ENCODE peak calls at places on chromosomes 7 and 10, in four cellular contexts. One of them, this sample, is unnamed.

GRCh38 chr7:142303650-142304049 is 45.8 kb upstream of the PRSS58 start:
- DNase-seq in K562: no peak
- DNase-seq in HL-60: no peak
- DNase-seq in GM12878: no peak
- DNase-seq in this sample: no peak

GRCh38 chr10:133309720-133310398 is 1.1 kb downstream of the ZNF511 start:
- DNase-seq in K562: no peak
- DNase-seq in GM12878: no peak
- DNase-seq in HL-60: peak; percentile 49
- DNase-seq in this sample: no peak

GRCh38 chr7:155190608-155191536 is 106.8 kb upstream of the INSIG1 start:
- DNase-seq in K562: peak; percentile 92
- DNase-seq in HL-60: no peak
- DNase-seq in GM12878: no peak
- DNase-seq in this sample: peak; percentile 70

GRCh38 chr7:111137296-111138195 is 46.6 kb downstream of the LRRN3 start:
- DNase-seq in K562: no peak
- DNase-seq in GM12878: no peak
- DNase-seq in HL-60: no peak
- DNase-seq in this sample: no peak

GRCh38 chr7:123643495-123644428 is 11.9 kb upstream of the LMOD2 start:
- DNase-seq in K562: no peak
- DNase-seq in GM12878: no peak
- DNase-seq in HL-60: no peak
- DNase-seq in this sample: no peak

GRCh38 chr7:157707983-157708720 is 371.3 kb downstream of the DNAJB6 start:
- DNase-seq in HL-60: no peak
- DNase-seq in GM12878: no peak
- DNase-seq in K562: no peak
- DNase-seq in this sample: no peak

GRCh38 chr7:7554021-7554432 is 12.7 kb upstream of the MIOS start:
- DNase-seq in K562: no peak
- DNase-seq in HL-60: no peak
- DNase-seq in GM12878: no peak
- DNase-seq in this sample: no peak

GRCh38 chr10:75229961-75230360 is 5.8 kb downstream of the COMTD1 start:
- DNase-seq in HL-60: no peak
- DNase-seq in K562: no peak
- DNase-seq in GM12878: no peak
- DNase-seq in this sample: no peak

GRCh38 chr7:33872870-33873269 is 32.5 kb upstream of the BMPER start:
- DNase-seq in GM12878: no peak
- DNase-seq in K562: no peak
- DNase-seq in HL-60: no peak
- DNase-seq in this sample: no peak

GRCh38 chr10:59465089-59465488 is 102.7 kb upstream of the FAM13C start:
- DNase-seq in K562: no peak
- DNase-seq in HL-60: no peak
- DNase-seq in GM12878: no peak
- DNase-seq in this sample: no peak

GRCh38 chr7:120684463-120684862 is 173.5 kb downstream of the TSPAN12 start:
- DNase-seq in GM12878: no peak
- DNase-seq in K562: no peak
- DNase-seq in HL-60: no peak
- DNase-seq in this sample: no peak

GRCh38 chr10:5441106-5441505 is 28.7 kb downstream of the NET1 start:
- DNase-seq in GM12878: no peak
- DNase-seq in K562: no peak
- DNase-seq in HL-60: no peak
- DNase-seq in this sample: no peak

GRCh38 chr10:132292972-132293415 is 14.8 kb downstream of the STK32C start:
- DNase-seq in GM12878: no peak
- DNase-seq in K562: no peak
- DNase-seq in HL-60: no peak
- DNase-seq in this sample: no peak

GRCh38 chr10:52232561-52233350 is 81.3 kb upstream of the DKK1 start:
- DNase-seq in K562: no peak
- DNase-seq in GM12878: no peak
- DNase-seq in HL-60: no peak
- DNase-seq in this sample: no peak

GRCh38 chr7:32163141-32163806 is 93.1 kb upstream of the PDE1C start:
- DNase-seq in HL-60: no peak
- DNase-seq in K562: no peak
- DNase-seq in GM12878: no peak
- DNase-seq in this sample: no peak

GRCh38 chr10:132044803-132045202 is 20.9 kb upstream of the JAKMIP3 start:
- DNase-seq in GM12878: no peak
- DNase-seq in HL-60: no peak
- DNase-seq in K562: no peak
- DNase-seq in this sample: no peak

GRCh38 chr10:75356484-75356883 is 45.1 kb downstream of the ZNF503 start:
- DNase-seq in GM12878: no peak
- DNase-seq in K562: no peak
- DNase-seq in HL-60: no peak
- DNase-seq in this sample: no peak

GRCh38 chr7:129949292-129950133 is 3.2 kb downstream of the UBE2H start:
- DNase-seq in GM12878: peak; percentile 37
- DNase-seq in HL-60: no peak
- DNase-seq in K562: peak; percentile 10
- DNase-seq in this sample: no peak

GRCh38 chr10:43863859-43864591 is 215.3 kb upstream of the ZNF32 start:
- DNase-seq in GM12878: no peak
- DNase-seq in HL-60: no peak
- DNase-seq in K562: no peak
- DNase-seq in this sample: no peak

GRCh38 chr10:49666685-49667084 is 12.8 kb upstream of the C10orf53 start:
- DNase-seq in HL-60: no peak
- DNase-seq in GM12878: no peak
- DNase-seq in K562: no peak
- DNase-seq in this sample: no peak

GRCh38 chr7:138449580-138449979 is 10.5 kb upstream of the TRIM24 start:
- DNase-seq in HL-60: no peak
- DNase-seq in K562: peak; percentile 34
- DNase-seq in GM12878: no peak
- DNase-seq in this sample: no peak

GRCh38 chr7:47724335-47724982 is 142.5 kb upstream of the TNS3 start:
- DNase-seq in GM12878: no peak
- DNase-seq in HL-60: no peak
- DNase-seq in K562: no peak
- DNase-seq in this sample: no peak

GRCh38 chr10:15518256-15518655 is 147.2 kb upstream of the FAM171A1 start:
- DNase-seq in HL-60: no peak
- DNase-seq in GM12878: no peak
- DNase-seq in K562: no peak
- DNase-seq in this sample: no peak

GRCh38 chr10:62278461-62278910 is 9.8 kb upstream of the RTKN2 start:
- DNase-seq in HL-60: no peak
- DNase-seq in GM12878: no peak
- DNase-seq in K562: no peak
- DNase-seq in this sample: no peak

GRCh38 chr7:81776159-81776558 is 6.3 kb upstream of the HGF start:
- DNase-seq in K562: no peak
- DNase-seq in GM12878: no peak
- DNase-seq in HL-60: peak; percentile 47
- DNase-seq in this sample: no peak

GRCh38 chr10:95248989-95249388 is 41.8 kb downstream of the PDLIM1 start:
- DNase-seq in K562: no peak
- DNase-seq in HL-60: no peak
- DNase-seq in GM12878: no peak
- DNase-seq in this sample: no peak

GRCh38 chr10:95246582-95247051 is 44.2 kb downstream of the PDLIM1 start:
- DNase-seq in K562: peak; percentile 61
- DNase-seq in HL-60: no peak
- DNase-seq in GM12878: no peak
- DNase-seq in this sample: no peak

GRCh38 chr10:95247881-95248583 is 42.8 kb downstream of the PDLIM1 start:
- DNase-seq in GM12878: no peak
- DNase-seq in K562: no peak
- DNase-seq in HL-60: no peak
- DNase-seq in this sample: no peak

GRCh38 chr10:95245425-95246055 is 45.3 kb downstream of the PDLIM1 start:
- DNase-seq in K562: no peak
- DNase-seq in HL-60: no peak
- DNase-seq in GM12878: peak; percentile 81
- DNase-seq in this sample: no peak

DNA sequence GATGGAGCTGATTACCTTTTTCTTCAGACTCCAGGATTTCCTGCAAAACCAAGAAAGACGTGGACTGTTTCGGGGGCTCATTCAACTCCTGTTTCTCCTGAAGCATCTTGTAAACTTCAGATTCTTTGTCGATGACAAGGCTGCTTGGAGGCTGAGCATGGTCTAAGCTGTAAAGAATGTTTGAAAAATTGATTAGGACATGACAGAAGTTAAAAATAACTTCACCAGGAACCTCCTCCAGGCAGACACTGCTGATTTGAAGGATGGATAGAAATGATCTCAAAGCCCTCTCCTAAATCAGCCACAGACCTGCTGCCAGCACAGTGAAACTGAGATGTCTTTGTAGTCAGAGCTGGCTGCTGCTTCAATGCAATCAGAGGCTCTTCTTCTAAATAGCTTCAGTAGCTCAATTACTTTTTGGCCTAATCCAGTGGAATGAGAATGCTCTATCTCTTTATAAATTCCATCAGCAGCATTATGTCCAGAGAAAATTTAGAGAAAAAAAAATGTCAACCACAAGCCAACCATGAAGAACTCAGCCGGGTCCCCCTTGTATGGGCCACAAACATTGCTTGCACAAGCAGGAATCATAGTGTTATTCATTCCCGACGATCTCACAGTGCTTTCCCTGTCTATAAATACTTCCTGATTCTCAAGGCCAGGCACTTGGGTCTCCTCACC is 43.5 kb downstream of the PDLIM1 start:
- DNase-seq in HL-60: no peak
- DNase-seq in GM12878: no peak
- DNase-seq in K562: no peak
- DNase-seq in this sample: no peak
- TF ChIP-seq SPI1 in HL-60: no peak
- TF ChIP-seq SPI1 in GM12878: no peak
- TF ChIP-seq SPI1 in K562: no peak
- TF ChIP-seq SPI1 in this sample: no peak

GRCh38 chr10:121138112-121138860 is 287.1 kb downstream of the WDR11 start:
- DNase-seq in K562: no peak
- DNase-seq in GM12878: no peak
- DNase-seq in HL-60: no peak
- DNase-seq in this sample: no peak
- TF ChIP-seq POLR2AphosphoS5 in K562: no peak
- TF ChIP-seq POLR2AphosphoS5 in GM12878: no peak
- TF ChIP-seq POLR2AphosphoS5 in HL-60: no peak
- TF ChIP-seq POLR2AphosphoS5 in this sample: no peak

GRCh38 chr7:35991511-35992232 is 161.4 kb upstream of the EEPD1 start:
- DNase-seq in HL-60: no peak
- DNase-seq in K562: no peak
- DNase-seq in GM12878: no peak
- DNase-seq in this sample: no peak
- TF ChIP-seq SPI1 in HL-60: no peak
- TF ChIP-seq SPI1 in K562: no peak
- TF ChIP-seq SPI1 in GM12878: no peak
- TF ChIP-seq SPI1 in this sample: no peak

GRCh38 chr10:101560293-101561067 is 27.6 kb downstream of the POLL start:
- DNase-seq in GM12878: no peak
- DNase-seq in HL-60: no peak
- DNase-seq in K562: no peak
- DNase-seq in this sample: no peak
- TF ChIP-seq POLR2AphosphoS5 in GM12878: no peak
- TF ChIP-seq POLR2AphosphoS5 in HL-60: no peak
- TF ChIP-seq POLR2AphosphoS5 in K562: no peak
- TF ChIP-seq POLR2AphosphoS5 in this sample: no peak

DNA sequence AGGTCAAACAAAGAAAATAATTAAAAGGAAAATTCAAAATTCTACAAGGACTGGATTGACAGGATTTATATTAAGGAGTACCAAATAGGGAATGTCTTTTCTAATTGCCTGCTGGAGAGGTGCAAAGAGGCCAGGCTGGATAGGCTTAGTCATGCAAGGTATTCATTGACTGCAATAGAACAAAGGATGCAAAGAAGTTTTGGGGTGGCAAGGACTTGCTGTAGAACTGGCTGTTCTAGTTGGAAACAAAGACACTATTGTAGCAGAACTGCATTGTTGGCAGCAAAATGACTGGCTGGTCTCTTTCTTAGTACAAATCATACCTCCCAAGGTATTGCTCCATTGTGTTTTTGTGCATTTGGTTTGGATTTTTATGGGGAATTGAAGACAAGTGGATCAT is 10.1 kb downstream of the ITGB8 start:
- DNase-seq in K562: no peak
- DNase-seq in GM12878: no peak
- DNase-seq in HL-60: no peak
- DNase-seq in this sample: no peak
- TF ChIP-seq SPI1 in K562: no peak
- TF ChIP-seq SPI1 in GM12878: no peak
- TF ChIP-seq SPI1 in HL-60: no peak
- TF ChIP-seq SPI1 in this sample: no peak

GRCh38 chr7:140451716-140452115 is 27.6 kb downstream of the MKRN1 start:
- DNase-seq in K562: no peak
- DNase-seq in HL-60: no peak
- DNase-seq in GM12878: no peak
- DNase-seq in this sample: no peak
- TF ChIP-seq POLR2AphosphoS5 in K562: no peak
- TF ChIP-seq POLR2AphosphoS5 in HL-60: no peak
- TF ChIP-seq POLR2AphosphoS5 in GM12878: peak; percentile 25
- TF ChIP-seq POLR2AphosphoS5 in this sample: no peak

This sample was measured in GM12891.